ENCODE peak calls at places on chromosome 15, in five cellular contexts. One of them, this sample, is unnamed.

GRCh38 chr15:47773163-47773562 is 55.9 kb downstream of the SEMA6D start:
- DNase-seq in bronchial epithelial cell: no peak
- DNase-seq in ELR: no peak
- DNase-seq in kidney epithelial cell: peak
- DNase-seq in stimulated activated CD8-positive, alpha-beta memory T cell treated with anti-CD3 and anti-CD28 coated beads, Interleukin-15, amount 100 ng/mL, for 4 hours: no peak
- DNase-seq in this sample: no peak

GRCh38 chr15:49868348-49868747 is 247.5 kb downstream of the DTWD1 start:
- DNase-seq in bronchial epithelial cell: no peak
- DNase-seq in ELR: no peak
- DNase-seq in kidney epithelial cell: no peak
- DNase-seq in stimulated activated CD8-positive, alpha-beta memory T cell treated with anti-CD3 and anti-CD28 coated beads, Interleukin-15, amount 100 ng/mL, for 4 hours: no peak
- DNase-seq in this sample: no peak

GRCh38 chr15:78628227-78628626 is 7.4 kb upstream of the CHRNA3 start:
- DNase-seq in bronchial epithelial cell: peak
- DNase-seq in ELR: no peak
- DNase-seq in kidney epithelial cell: no peak
- DNase-seq in stimulated activated CD8-positive, alpha-beta memory T cell treated with anti-CD3 and anti-CD28 coated beads, Interleukin-15, amount 100 ng/mL, for 4 hours: no peak
- DNase-seq in this sample: no peak

GRCh38 chr15:56608140-56608778 is 125.0 kb downstream of the ZNF280D start:
- DNase-seq in bronchial epithelial cell: no peak
- DNase-seq in ELR: peak
- DNase-seq in kidney epithelial cell: no peak
- DNase-seq in stimulated activated CD8-positive, alpha-beta memory T cell treated with anti-CD3 and anti-CD28 coated beads, Interleukin-15, amount 100 ng/mL, for 4 hours: no peak
- DNase-seq in this sample: peak

GRCh38 chr15:71780349-71780976 is 29.9 kb upstream of the NR2E3 start:
- DNase-seq in bronchial epithelial cell: peak
- DNase-seq in ELR: peak
- DNase-seq in kidney epithelial cell: no peak
- DNase-seq in stimulated activated CD8-positive, alpha-beta memory T cell treated with anti-CD3 and anti-CD28 coated beads, Interleukin-15, amount 100 ng/mL, for 4 hours: no peak
- DNase-seq in this sample: peak

GRCh38 chr15:68488966-68489365 is 57.0 kb upstream of the ITGA11 start:
- DNase-seq in bronchial epithelial cell: no peak
- DNase-seq in ELR: no peak
- DNase-seq in kidney epithelial cell: peak
- DNase-seq in stimulated activated CD8-positive, alpha-beta memory T cell treated with anti-CD3 and anti-CD28 coated beads, Interleukin-15, amount 100 ng/mL, for 4 hours: no peak
- DNase-seq in this sample: no peak

GRCh38 chr15:28191832-28192231 is 92.7 kb upstream of the OCA2 start:
- DNase-seq in bronchial epithelial cell: no peak
- DNase-seq in ELR: no peak
- DNase-seq in kidney epithelial cell: peak
- DNase-seq in stimulated activated CD8-positive, alpha-beta memory T cell treated with anti-CD3 and anti-CD28 coated beads, Interleukin-15, amount 100 ng/mL, for 4 hours: no peak
- DNase-seq in this sample: peak

GRCh38 chr15:64507293-64507802 is 47.0 kb downstream of the ZNF609 start:
- DNase-seq in bronchial epithelial cell: peak
- DNase-seq in ELR: peak
- DNase-seq in kidney epithelial cell: peak
- DNase-seq in stimulated activated CD8-positive, alpha-beta memory T cell treated with anti-CD3 and anti-CD28 coated beads, Interleukin-15, amount 100 ng/mL, for 4 hours: peak
- DNase-seq in this sample: peak

GRCh38 chr15:66905954-66906353 is 159.4 kb upstream of the SMAD3 start:
- DNase-seq in bronchial epithelial cell: no peak
- DNase-seq in ELR: no peak
- DNase-seq in kidney epithelial cell: no peak
- DNase-seq in stimulated activated CD8-positive, alpha-beta memory T cell treated with anti-CD3 and anti-CD28 coated beads, Interleukin-15, amount 100 ng/mL, for 4 hours: no peak
- DNase-seq in this sample: no peak

GRCh38 chr15:42069025-42069424 is 25.3 kb downstream of the PLA2G4D start:
- DNase-seq in bronchial epithelial cell: no peak
- DNase-seq in ELR: no peak
- DNase-seq in kidney epithelial cell: no peak
- DNase-seq in stimulated activated CD8-positive, alpha-beta memory T cell treated with anti-CD3 and anti-CD28 coated beads, Interleukin-15, amount 100 ng/mL, for 4 hours: no peak
- DNase-seq in this sample: no peak

GRCh38 chr15:100101389-100102089 is 240.2 kb downstream of the ADAMTS17 start:
- DNase-seq in bronchial epithelial cell: no peak
- DNase-seq in ELR: no peak
- DNase-seq in kidney epithelial cell: no peak
- DNase-seq in stimulated activated CD8-positive, alpha-beta memory T cell treated with anti-CD3 and anti-CD28 coated beads, Interleukin-15, amount 100 ng/mL, for 4 hours: no peak
- DNase-seq in this sample: no peak

GRCh38 chr15:47471020-47471419 is 246.3 kb upstream of the SEMA6D start:
- DNase-seq in bronchial epithelial cell: no peak
- DNase-seq in ELR: no peak
- DNase-seq in kidney epithelial cell: no peak
- DNase-seq in stimulated activated CD8-positive, alpha-beta memory T cell treated with anti-CD3 and anti-CD28 coated beads, Interleukin-15, amount 100 ng/mL, for 4 hours: no peak
- DNase-seq in this sample: no peak

GRCh38 chr15:67511606-67512005 is 9.3 kb upstream of the C15orf61 start:
- DNase-seq in bronchial epithelial cell: no peak
- DNase-seq in ELR: peak
- DNase-seq in kidney epithelial cell: no peak
- DNase-seq in stimulated activated CD8-positive, alpha-beta memory T cell treated with anti-CD3 and anti-CD28 coated beads, Interleukin-15, amount 100 ng/mL, for 4 hours: no peak
- DNase-seq in this sample: no peak

GRCh38 chr15:93286456-93286855 is 197.4 kb upstream of the RGMA start:
- DNase-seq in bronchial epithelial cell: no peak
- DNase-seq in ELR: no peak
- DNase-seq in kidney epithelial cell: no peak
- DNase-seq in stimulated activated CD8-positive, alpha-beta memory T cell treated with anti-CD3 and anti-CD28 coated beads, Interleukin-15, amount 100 ng/mL, for 4 hours: no peak
- DNase-seq in this sample: no peak

GRCh38 chr15:77426377-77426776 is 5.7 kb downstream of the HMG20A start:
- DNase-seq in bronchial epithelial cell: no peak
- DNase-seq in ELR: no peak
- DNase-seq in kidney epithelial cell: no peak
- DNase-seq in stimulated activated CD8-positive, alpha-beta memory T cell treated with anti-CD3 and anti-CD28 coated beads, Interleukin-15, amount 100 ng/mL, for 4 hours: no peak
- DNase-seq in this sample: no peak

GRCh38 chr15:85615930-85616329 is 178.8 kb downstream of the KLHL25 start:
- DNase-seq in bronchial epithelial cell: peak
- DNase-seq in ELR: peak
- DNase-seq in kidney epithelial cell: no peak
- DNase-seq in stimulated activated CD8-positive, alpha-beta memory T cell treated with anti-CD3 and anti-CD28 coated beads, Interleukin-15, amount 100 ng/mL, for 4 hours: no peak
- DNase-seq in this sample: no peak

GRCh38 chr15:72706266-72706665 is 20.3 kb downstream of the BBS4 start:
- DNase-seq in bronchial epithelial cell: no peak
- DNase-seq in ELR: peak
- DNase-seq in kidney epithelial cell: no peak
- DNase-seq in stimulated activated CD8-positive, alpha-beta memory T cell treated with anti-CD3 and anti-CD28 coated beads, Interleukin-15, amount 100 ng/mL, for 4 hours: no peak
- DNase-seq in this sample: no peak

GRCh38 chr15:40421246-40422157 is 15.9 kb downstream of the IVD start:
- DNase-seq in bronchial epithelial cell: peak
- DNase-seq in ELR: peak
- DNase-seq in kidney epithelial cell: no peak
- DNase-seq in stimulated activated CD8-positive, alpha-beta memory T cell treated with anti-CD3 and anti-CD28 coated beads, Interleukin-15, amount 100 ng/mL, for 4 hours: peak
- DNase-seq in this sample: peak

GRCh38 chr15:71098920-71099319 is 16.4 kb upstream of the THSD4 start:
- DNase-seq in bronchial epithelial cell: no peak
- DNase-seq in ELR: no peak
- DNase-seq in kidney epithelial cell: no peak
- DNase-seq in stimulated activated CD8-positive, alpha-beta memory T cell treated with anti-CD3 and anti-CD28 coated beads, Interleukin-15, amount 100 ng/mL, for 4 hours: no peak
- DNase-seq in this sample: no peak

GRCh38 chr15:88431441-88431840 is 35.7 kb downstream of the MRPL46 start:
- DNase-seq in bronchial epithelial cell: no peak
- DNase-seq in ELR: no peak
- DNase-seq in kidney epithelial cell: no peak
- DNase-seq in stimulated activated CD8-positive, alpha-beta memory T cell treated with anti-CD3 and anti-CD28 coated beads, Interleukin-15, amount 100 ng/mL, for 4 hours: no peak
- DNase-seq in this sample: no peak

GRCh38 chr15:88738796-88739195 is 64.4 kb upstream of the ACAN start:
- DNase-seq in bronchial epithelial cell: no peak
- DNase-seq in ELR: no peak
- DNase-seq in kidney epithelial cell: no peak
- DNase-seq in stimulated activated CD8-positive, alpha-beta memory T cell treated with anti-CD3 and anti-CD28 coated beads, Interleukin-15, amount 100 ng/mL, for 4 hours: no peak
- DNase-seq in this sample: peak

GRCh38 chr15:40081691-40082194 is 26.9 kb downstream of the BMF start:
- DNase-seq in bronchial epithelial cell: no peak
- DNase-seq in ELR: peak
- DNase-seq in kidney epithelial cell: no peak
- DNase-seq in stimulated activated CD8-positive, alpha-beta memory T cell treated with anti-CD3 and anti-CD28 coated beads, Interleukin-15, amount 100 ng/mL, for 4 hours: no peak
- DNase-seq in this sample: peak